ENCODE peak calls at places on chromosomes 6 and 20, in nine cellular contexts. One of them, this sample, is unnamed.
A peak's percentile ranks its signal among the peaks of the same experiment; 100 is the strongest.

GRCh38 chr20:51494241-51495110 is 48.0 kb downstream of the NFATC2 start:
- DNase-seq in ovary: no peak
- DNase-seq in activated B cell treated with CpG ODN at 0.5 μM for 24 hours: no peak
- DNase-seq in astrocyte: no peak
- DNase-seq in CD8-positive, alpha-beta T cell: no peak
- DNase-seq in progenitor cell of endocrine pancreas: no peak
- DNase-seq in neural progenitor cell: no peak
- DNase-seq in esophagus muscularis mucosa: no peak
- DNase-seq in esophagus squamous epithelium: no peak
- DNase-seq in this sample: no peak

GRCh38 chr6:45543298-45544235 is 165.8 kb upstream of the SUPT3H start:
- DNase-seq in ovary: no peak
- DNase-seq in activated B cell treated with CpG ODN at 0.5 μM for 24 hours: no peak
- DNase-seq in astrocyte: peak; percentile 70
- DNase-seq in CD8-positive, alpha-beta T cell: no peak
- DNase-seq in progenitor cell of endocrine pancreas: no peak
- DNase-seq in neural progenitor cell: no peak
- DNase-seq in esophagus muscularis mucosa: no peak
- DNase-seq in esophagus squamous epithelium: no peak
- DNase-seq in this sample: no peak

GRCh38 chr6:138307816-138308727 is 69.6 kb upstream of the SMIM28 start:
- DNase-seq in ovary: no peak
- DNase-seq in activated B cell treated with CpG ODN at 0.5 μM for 24 hours: no peak
- DNase-seq in astrocyte: no peak
- DNase-seq in CD8-positive, alpha-beta T cell: no peak
- DNase-seq in progenitor cell of endocrine pancreas: no peak
- DNase-seq in neural progenitor cell: no peak
- DNase-seq in esophagus muscularis mucosa: peak; percentile 89
- DNase-seq in esophagus squamous epithelium: no peak
- DNase-seq in this sample: no peak

GRCh38 chr20:3239026-3239866 is at the start of gene SLC4A11:
- DNase-seq in ovary: no peak
- DNase-seq in activated B cell treated with CpG ODN at 0.5 μM for 24 hours: peak; percentile 45
- DNase-seq in astrocyte: peak; percentile 45
- DNase-seq in CD8-positive, alpha-beta T cell: no peak
- DNase-seq in progenitor cell of endocrine pancreas: no peak
- DNase-seq in neural progenitor cell: peak; percentile 76
- DNase-seq in esophagus muscularis mucosa: no peak
- DNase-seq in esophagus squamous epithelium: no peak
- DNase-seq in this sample: peak; percentile 66

GRCh38 chr20:3865887-3866407 is 19.3 kb downstream of the MAVS start:
- DNase-seq in ovary: no peak
- DNase-seq in activated B cell treated with CpG ODN at 0.5 μM for 24 hours: no peak
- DNase-seq in astrocyte: no peak
- DNase-seq in CD8-positive, alpha-beta T cell: no peak
- DNase-seq in progenitor cell of endocrine pancreas: no peak
- DNase-seq in neural progenitor cell: no peak
- DNase-seq in esophagus muscularis mucosa: no peak
- DNase-seq in esophagus squamous epithelium: no peak
- DNase-seq in this sample: no peak

GRCh38 chr6:5997420-5998093 is 9.2 kb downstream of the NRN1 start:
- DNase-seq in ovary: no peak
- DNase-seq in activated B cell treated with CpG ODN at 0.5 μM for 24 hours: no peak
- DNase-seq in astrocyte: no peak
- DNase-seq in CD8-positive, alpha-beta T cell: no peak
- DNase-seq in progenitor cell of endocrine pancreas: no peak
- DNase-seq in neural progenitor cell: peak; percentile 85
- DNase-seq in esophagus muscularis mucosa: no peak
- DNase-seq in esophagus squamous epithelium: no peak
- DNase-seq in this sample: peak; percentile 62

GRCh38 chr20:31845300-31845863 is at the start of gene FOXS1:
- DNase-seq in ovary: no peak
- DNase-seq in activated B cell treated with CpG ODN at 0.5 μM for 24 hours: no peak
- DNase-seq in astrocyte: no peak
- DNase-seq in CD8-positive, alpha-beta T cell: no peak
- DNase-seq in progenitor cell of endocrine pancreas: no peak
- DNase-seq in neural progenitor cell: peak; percentile 79
- DNase-seq in esophagus muscularis mucosa: no peak
- DNase-seq in esophagus squamous epithelium: no peak
- DNase-seq in this sample: peak; percentile 70

GRCh38 chr6:108947114-108947854 is 99.1 kb downstream of the ARMC2 start:
- DNase-seq in ovary: no peak
- DNase-seq in activated B cell treated with CpG ODN at 0.5 μM for 24 hours: no peak
- DNase-seq in astrocyte: peak; percentile 65
- DNase-seq in CD8-positive, alpha-beta T cell: no peak
- DNase-seq in progenitor cell of endocrine pancreas: no peak
- DNase-seq in neural progenitor cell: no peak
- DNase-seq in esophagus muscularis mucosa: peak; percentile 72
- DNase-seq in esophagus squamous epithelium: no peak
- DNase-seq in this sample: no peak

GRCh38 chr6:87308970-87309369 is 13.4 kb upstream of the SMIM8 start:
- DNase-seq in ovary: no peak
- DNase-seq in activated B cell treated with CpG ODN at 0.5 μM for 24 hours: no peak
- DNase-seq in astrocyte: no peak
- DNase-seq in CD8-positive, alpha-beta T cell: no peak
- DNase-seq in progenitor cell of endocrine pancreas: no peak
- DNase-seq in neural progenitor cell: no peak
- DNase-seq in esophagus muscularis mucosa: peak; percentile 57
- DNase-seq in esophagus squamous epithelium: no peak
- DNase-seq in this sample: no peak

GRCh38 chr6:125310994-125311649 is 9.4 kb upstream of the HDDC2 start:
- DNase-seq in ovary: peak; percentile 12
- DNase-seq in activated B cell treated with CpG ODN at 0.5 μM for 24 hours: no peak
- DNase-seq in astrocyte: peak; percentile 29
- DNase-seq in CD8-positive, alpha-beta T cell: no peak
- DNase-seq in progenitor cell of endocrine pancreas: no peak
- DNase-seq in neural progenitor cell: peak; percentile 71
- DNase-seq in esophagus muscularis mucosa: no peak
- DNase-seq in esophagus squamous epithelium: no peak
- DNase-seq in this sample: no peak

GRCh38 chr20:59701236-59701635 is 96.9 kb downstream of the PHACTR3 start:
- DNase-seq in ovary: no peak
- DNase-seq in activated B cell treated with CpG ODN at 0.5 μM for 24 hours: no peak
- DNase-seq in astrocyte: no peak
- DNase-seq in CD8-positive, alpha-beta T cell: no peak
- DNase-seq in progenitor cell of endocrine pancreas: no peak
- DNase-seq in neural progenitor cell: no peak
- DNase-seq in esophagus muscularis mucosa: no peak
- DNase-seq in esophagus squamous epithelium: no peak
- DNase-seq in this sample: peak; percentile 73

GRCh38 chr20:20498081-20498861 is 130.4 kb downstream of the INSM1 start:
- DNase-seq in ovary: no peak
- DNase-seq in activated B cell treated with CpG ODN at 0.5 μM for 24 hours: no peak
- DNase-seq in astrocyte: peak; percentile 55
- DNase-seq in CD8-positive, alpha-beta T cell: no peak
- DNase-seq in progenitor cell of endocrine pancreas: no peak
- DNase-seq in neural progenitor cell: peak; percentile 60
- DNase-seq in esophagus muscularis mucosa: no peak
- DNase-seq in esophagus squamous epithelium: no peak
- DNase-seq in this sample: peak; percentile 66

GRCh38 chr6:139271056-139271455 is 20.7 kb downstream of the TXLNB start:
- DNase-seq in ovary: no peak
- DNase-seq in activated B cell treated with CpG ODN at 0.5 μM for 24 hours: no peak
- DNase-seq in astrocyte: peak; percentile 95
- DNase-seq in CD8-positive, alpha-beta T cell: no peak
- DNase-seq in progenitor cell of endocrine pancreas: no peak
- DNase-seq in neural progenitor cell: no peak
- DNase-seq in esophagus muscularis mucosa: no peak
- DNase-seq in esophagus squamous epithelium: no peak
- DNase-seq in this sample: no peak

GRCh38 chr6:106927531-106928398 is 46.8 kb downstream of the CD24 start:
- DNase-seq in ovary: no peak
- DNase-seq in activated B cell treated with CpG ODN at 0.5 μM for 24 hours: no peak
- DNase-seq in astrocyte: peak; percentile 29
- DNase-seq in CD8-positive, alpha-beta T cell: no peak
- DNase-seq in progenitor cell of endocrine pancreas: peak; percentile 68
- DNase-seq in neural progenitor cell: peak; percentile 87
- DNase-seq in esophagus muscularis mucosa: peak; percentile 29
- DNase-seq in esophagus squamous epithelium: no peak
- DNase-seq in this sample: no peak

GRCh38 chr6:9516207-9516606 is 898.7 kb downstream of the TFAP2A start:
- DNase-seq in ovary: no peak
- DNase-seq in activated B cell treated with CpG ODN at 0.5 μM for 24 hours: no peak
- DNase-seq in astrocyte: peak; percentile 80
- DNase-seq in CD8-positive, alpha-beta T cell: no peak
- DNase-seq in progenitor cell of endocrine pancreas: no peak
- DNase-seq in neural progenitor cell: peak; percentile 53
- DNase-seq in esophagus muscularis mucosa: no peak
- DNase-seq in esophagus squamous epithelium: no peak
- DNase-seq in this sample: no peak

DNA sequence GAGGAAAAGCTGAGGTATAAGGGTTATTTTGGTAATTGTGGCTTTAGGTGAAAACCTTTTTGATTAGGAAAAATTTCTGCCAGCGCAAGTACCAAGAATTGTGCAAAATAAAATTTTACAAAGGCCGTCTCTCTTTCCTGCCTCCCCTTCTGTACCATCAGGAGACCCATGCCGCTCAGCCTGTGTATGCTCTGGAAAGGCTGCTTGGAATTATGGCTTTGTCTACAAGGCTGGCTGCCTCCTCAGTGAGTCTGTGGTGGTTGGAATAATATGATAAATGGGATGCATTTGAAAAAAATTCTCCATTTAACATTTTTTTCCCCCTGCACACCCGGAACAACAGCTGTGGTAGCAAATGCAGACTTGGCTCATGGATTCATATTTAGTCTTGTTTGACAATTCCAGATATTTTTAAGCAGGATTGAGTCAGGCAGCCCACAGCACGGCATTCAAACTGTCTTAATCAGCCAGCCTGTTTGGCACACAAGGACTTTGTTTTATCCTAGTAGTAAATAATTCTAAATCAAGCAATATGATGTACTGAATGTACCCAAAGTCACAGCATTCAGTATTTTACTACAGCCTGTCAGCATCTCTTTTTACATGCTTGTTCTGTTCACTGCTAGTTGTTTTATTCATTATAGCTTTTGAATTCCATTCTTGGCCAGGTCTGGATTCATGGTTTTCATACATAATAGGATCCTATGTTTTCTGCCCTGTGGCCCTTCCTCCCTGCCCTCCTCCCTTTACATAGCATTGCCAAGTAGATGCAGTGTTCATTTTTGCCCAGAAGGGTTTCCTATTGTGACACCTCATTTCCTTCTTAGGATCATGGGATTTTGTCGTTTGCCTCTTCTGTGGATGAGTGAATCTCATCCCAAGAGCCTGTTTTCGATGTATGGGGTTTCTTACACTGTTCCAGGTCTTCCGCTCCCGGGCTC is 68.0 kb downstream of the LRRC1 start:
- DNase-seq in ovary: peak; percentile 44
- DNase-seq in activated B cell treated with CpG ODN at 0.5 μM for 24 hours: no peak
- DNase-seq in astrocyte: peak; percentile 95
- DNase-seq in CD8-positive, alpha-beta T cell: no peak
- DNase-seq in progenitor cell of endocrine pancreas: no peak
- DNase-seq in neural progenitor cell: no peak
- DNase-seq in esophagus muscularis mucosa: no peak
- DNase-seq in esophagus squamous epithelium: no peak
- DNase-seq in this sample: no peak
- TF ChIP-seq CTCF in ovary: no peak
- TF ChIP-seq CTCF in activated B cell treated with CpG ODN at 0.5 μM for 24 hours: no peak
- TF ChIP-seq CTCF in astrocyte: no peak
- TF ChIP-seq CTCF in CD8-positive, alpha-beta T cell: no peak
- TF ChIP-seq CTCF in progenitor cell of endocrine pancreas: no peak
- TF ChIP-seq CTCF in neural progenitor cell: no peak
- TF ChIP-seq CTCF in esophagus muscularis mucosa: no peak
- TF ChIP-seq CTCF in esophagus squamous epithelium: peak; percentile 9
- TF ChIP-seq CTCF in this sample: no peak

DNA sequence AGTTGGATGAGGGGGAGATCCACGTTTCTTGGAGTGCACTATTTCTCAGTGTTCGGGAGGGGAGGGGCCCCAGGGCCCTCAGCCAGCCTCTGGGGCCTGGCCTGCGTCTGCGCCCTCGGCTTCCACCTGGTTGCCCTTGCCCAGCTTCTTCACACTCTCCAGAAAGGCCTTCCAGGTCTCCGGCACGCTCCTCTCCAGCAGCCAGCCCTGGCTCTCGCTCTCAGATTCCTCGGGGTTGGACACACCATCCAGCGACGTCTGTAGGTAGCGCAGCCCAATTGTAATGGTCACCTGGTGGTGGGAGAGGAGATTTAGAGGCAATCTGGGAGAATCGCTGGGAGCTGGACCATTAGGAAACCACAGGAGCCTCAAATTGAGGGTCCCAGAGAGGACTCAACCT is 24.2 kb downstream of the PRPH2 start:
- DNase-seq in ovary: no peak
- DNase-seq in activated B cell treated with CpG ODN at 0.5 μM for 24 hours: no peak
- DNase-seq in astrocyte: no peak
- DNase-seq in CD8-positive, alpha-beta T cell: no peak
- DNase-seq in progenitor cell of endocrine pancreas: no peak
- DNase-seq in neural progenitor cell: no peak
- DNase-seq in esophagus muscularis mucosa: no peak
- DNase-seq in esophagus squamous epithelium: no peak
- DNase-seq in this sample: no peak
- TF ChIP-seq CTCF in ovary: no peak
- TF ChIP-seq CTCF in activated B cell treated with CpG ODN at 0.5 μM for 24 hours: no peak
- TF ChIP-seq CTCF in astrocyte: no peak
- TF ChIP-seq CTCF in CD8-positive, alpha-beta T cell: no peak
- TF ChIP-seq CTCF in progenitor cell of endocrine pancreas: no peak
- TF ChIP-seq CTCF in neural progenitor cell: no peak
- TF ChIP-seq CTCF in esophagus muscularis mucosa: no peak
- TF ChIP-seq CTCF in esophagus squamous epithelium: no peak
- TF ChIP-seq CTCF in this sample: no peak

DNA sequence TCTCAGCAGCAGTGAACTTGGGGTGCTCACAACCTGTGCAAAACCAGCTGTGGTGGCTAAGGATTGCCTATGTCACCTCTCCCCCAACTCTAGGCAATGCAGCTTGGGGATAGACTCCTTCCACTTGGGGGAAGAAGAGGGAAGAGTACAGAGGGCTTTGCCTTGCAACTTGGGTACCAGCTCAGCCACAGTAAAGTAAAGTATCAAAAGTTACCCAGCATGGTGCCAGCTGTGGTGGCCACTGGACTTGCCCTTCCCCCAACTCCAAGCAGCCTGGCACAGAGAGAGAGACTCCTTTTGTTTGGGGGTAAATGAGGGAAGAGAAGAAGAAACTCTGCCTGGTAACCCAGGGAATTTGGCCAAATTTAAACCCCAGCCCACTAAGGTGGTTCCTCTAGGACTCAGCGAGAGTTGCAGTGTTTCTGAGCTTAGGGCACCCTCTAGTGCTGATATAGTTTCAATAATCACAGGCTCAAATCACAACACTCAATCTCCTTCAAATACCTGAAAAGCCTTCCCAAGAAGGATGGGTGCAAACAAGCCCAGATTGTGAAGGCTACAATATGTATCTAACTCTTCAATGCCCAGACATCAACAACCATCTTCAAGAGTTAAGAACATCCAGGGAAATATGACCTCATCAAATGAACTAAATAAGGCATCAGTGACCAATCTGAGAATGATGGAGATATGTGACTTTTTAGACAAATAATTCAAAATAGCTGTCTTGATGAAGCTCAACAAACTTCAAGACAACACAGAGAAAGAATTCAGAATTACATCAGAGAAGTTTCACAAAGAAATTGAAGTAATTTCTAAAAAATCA is 7.6 kb upstream of the DEFB129 start:
- DNase-seq in ovary: no peak
- DNase-seq in activated B cell treated with CpG ODN at 0.5 μM for 24 hours: no peak
- DNase-seq in astrocyte: no peak
- DNase-seq in CD8-positive, alpha-beta T cell: no peak
- DNase-seq in progenitor cell of endocrine pancreas: no peak
- DNase-seq in neural progenitor cell: peak; percentile 74
- DNase-seq in esophagus muscularis mucosa: no peak
- DNase-seq in esophagus squamous epithelium: no peak
- DNase-seq in this sample: no peak
- TF ChIP-seq CTCF in ovary: no peak
- TF ChIP-seq CTCF in activated B cell treated with CpG ODN at 0.5 μM for 24 hours: no peak
- TF ChIP-seq CTCF in astrocyte: no peak
- TF ChIP-seq CTCF in CD8-positive, alpha-beta T cell: no peak
- TF ChIP-seq CTCF in progenitor cell of endocrine pancreas: peak; percentile 56
- TF ChIP-seq CTCF in neural progenitor cell: peak; percentile 60
- TF ChIP-seq CTCF in esophagus muscularis mucosa: no peak
- TF ChIP-seq CTCF in esophagus squamous epithelium: no peak
- TF ChIP-seq CTCF in this sample: no peak

GRCh38 chr6:137188855-137189254 is 15.4 kb upstream of the IL22RA2 start:
- DNase-seq in ovary: no peak
- DNase-seq in activated B cell treated with CpG ODN at 0.5 μM for 24 hours: no peak
- DNase-seq in astrocyte: peak; percentile 3
- DNase-seq in CD8-positive, alpha-beta T cell: no peak
- DNase-seq in progenitor cell of endocrine pancreas: no peak
- DNase-seq in neural progenitor cell: peak; percentile 59
- DNase-seq in esophagus muscularis mucosa: no peak
- DNase-seq in esophagus squamous epithelium: no peak
- DNase-seq in this sample: no peak
- TF ChIP-seq CTCF in ovary: no peak
- TF ChIP-seq CTCF in activated B cell treated with CpG ODN at 0.5 μM for 24 hours: no peak
- TF ChIP-seq CTCF in astrocyte: no peak
- TF ChIP-seq CTCF in CD8-positive, alpha-beta T cell: no peak
- TF ChIP-seq CTCF in progenitor cell of endocrine pancreas: no peak
- TF ChIP-seq CTCF in neural progenitor cell: no peak
- TF ChIP-seq CTCF in esophagus muscularis mucosa: no peak
- TF ChIP-seq CTCF in esophagus squamous epithelium: no peak
- TF ChIP-seq CTCF in this sample: no peak

This sample was measured in glutamatergic neuron.